ENCODE peak calls at places on chromosomes 6 and 20, in four cellular contexts. J is HepG2, V is A549, I is GM12878. P is an unnamed sample.

GRCh38 chr20:36206068-36206467 is 30.2 kb upstream of the AAR2 start:
- DNase-seq in J (no peak), I (no peak), V (no peak), P (no peak)

GRCh38 chr6:33822575-33823395 is 19.0 kb upstream of the MLN start:
- DNase-seq in J (peak; percentile 56), I (no peak), V (peak; percentile 72), P (peak; percentile 81)

GRCh38 chr20:49690899-49691620 is 22.6 kb downstream of the B4GALT5 start:
- DNase-seq in I (no peak), J (peak; percentile 96), V (no peak), P (no peak)

GRCh38 chr6:4913705-4914411 is 90.0 kb downstream of the RPP40 start:
- DNase-seq in V (no peak), J (no peak), I (no peak), P (no peak)

GRCh38 chr6:5994234-5994998 is 12.3 kb downstream of the NRN1 start:
- DNase-seq in V (no peak), J (no peak), I (no peak), P (no peak)

GRCh38 chr6:114277220-114277619 is 65.6 kb downstream of the HS3ST5 start:
- DNase-seq in I (no peak), V (no peak), J (no peak), P (no peak)

GRCh38 chr20:46648903-46649649 is 2.2 kb downstream of the SLC13A3 start:
- DNase-seq in V (no peak), J (peak; percentile 68), I (no peak), P (no peak)

GRCh38 chr6:151160869-151161268 is 78.9 kb upstream of the AKAP12 start:
- DNase-seq in V (no peak), J (peak; percentile 57), I (no peak), P (no peak)

GRCh38 chr6:119637768-119638167 is 288.2 kb upstream of the MAN1A1 start:
- DNase-seq in V (no peak), J (no peak), I (no peak), P (no peak)

GRCh38 chr6:24329451-24329850 is 28.4 kb downstream of the DCDC2 start:
- DNase-seq in I (no peak), J (peak; percentile 20), V (no peak), P (no peak)
- TF ChIP-seq PBX3 in I (no peak), J (no peak), V (no peak), P (no peak)

GRCh38 chr20:34949120-34949519 is 6.5 kb downstream of the GSS start:
- DNase-seq in V (no peak), J (no peak), I (no peak), P (no peak)

GRCh38 chr20:34948030-34948429 is 7.6 kb downstream of the GSS start:
- DNase-seq in V (no peak), I (no peak), J (no peak), P (no peak)

GRCh38 chr20:34946661-34947060 is 8.9 kb downstream of the GSS start:
- DNase-seq in I (no peak), J (peak; percentile 58), V (no peak), P (no peak)

GRCh38 chr20:34945315-34946077 is 10.1 kb downstream of the GSS start:
- DNase-seq in V (no peak), J (no peak), I (no peak), P (no peak)

DNA sequence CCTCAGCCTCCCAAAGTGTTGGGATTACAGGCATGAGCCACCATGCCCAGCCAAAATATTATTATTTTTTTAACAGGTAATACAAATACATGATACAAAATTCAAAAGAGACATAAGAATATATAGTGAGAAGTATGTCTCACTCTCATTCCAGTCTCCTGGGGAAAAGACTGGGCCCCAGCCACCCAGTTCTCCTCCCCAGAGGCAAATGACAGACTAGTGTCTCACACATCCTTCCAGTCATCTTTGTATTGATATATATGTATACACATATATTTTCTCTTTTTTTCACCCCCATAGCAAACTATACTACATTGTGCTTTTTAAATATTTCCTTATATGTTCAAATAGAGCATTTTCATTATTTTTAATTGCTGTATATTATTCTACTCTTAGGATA is 8.3 kb downstream of the GSS start:
- DNase-seq in V (no peak), I (no peak), J (no peak), P (no peak)
- TF ChIP-seq PBX3 in V (no peak), I (no peak), J (no peak), P (no peak)

DNA sequence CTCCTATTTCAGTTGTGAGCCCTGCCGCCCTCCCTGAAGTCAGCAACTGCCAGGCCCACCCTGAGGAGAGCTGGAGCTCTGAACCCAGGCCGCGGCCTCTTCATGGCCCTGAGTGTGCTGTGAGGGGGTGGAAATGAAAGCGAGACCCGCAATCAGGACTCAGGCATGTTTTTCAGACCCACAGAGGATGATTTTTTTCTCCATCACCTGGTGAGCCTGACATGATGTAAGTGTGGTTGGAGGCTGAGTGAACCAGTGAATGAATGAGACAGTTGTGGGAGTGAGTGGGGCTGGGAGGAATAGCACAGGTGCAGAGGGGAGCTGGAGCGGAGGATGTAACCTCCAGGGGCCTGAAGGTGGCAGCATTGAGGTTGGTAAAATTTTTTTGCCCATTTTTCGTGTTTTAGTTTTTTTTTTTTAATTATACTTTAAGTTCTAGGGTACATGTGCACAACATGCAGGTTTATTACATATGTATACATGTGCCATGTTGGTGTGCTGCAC is 18.3 kb downstream of the RAET1L start:
- DNase-seq in I (no peak), J (no peak), V (no peak), P (peak; percentile 61)
- TF ChIP-seq PBX3 in I (no peak), J (no peak), V (no peak), P (no peak)

DNA sequence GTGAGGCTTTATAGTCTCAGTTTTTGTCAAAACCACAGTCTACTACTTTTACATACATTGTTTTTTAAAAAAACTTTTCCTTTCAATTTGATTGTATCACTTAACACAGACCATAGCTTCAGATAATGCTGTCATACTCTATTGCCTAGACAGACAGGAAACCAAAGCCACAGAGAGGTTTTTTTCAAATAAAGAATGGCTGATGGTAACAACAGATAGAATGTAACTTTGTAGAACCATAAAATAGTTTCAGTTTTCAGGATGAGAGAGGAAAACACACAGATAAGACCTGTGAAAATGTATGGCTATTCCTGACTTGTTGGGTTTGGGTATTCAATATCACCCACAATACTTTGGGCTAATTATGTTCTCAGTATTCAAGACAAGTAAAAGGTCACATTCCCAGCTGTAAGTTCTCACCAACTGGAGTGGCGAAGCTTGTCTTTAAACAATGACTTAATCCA is 94.0 kb downstream of the ADGRG6 start:
- DNase-seq in V (no peak), J (no peak), I (peak; percentile 27), P (no peak)
- TF ChIP-seq PBX3 in V (no peak), J (no peak), I (no peak), P (peak; percentile 88)

GRCh38 chr6:16285467-16286150 is 47.2 kb downstream of the GMPR start:
- DNase-seq in J (no peak), V (no peak), I (no peak), P (no peak)
- TF ChIP-seq PBX3 in J (no peak), V (no peak), I (no peak), P (no peak)

GRCh38 chr20:23446505-23446904 is 6.2 kb downstream of the CST11 start:
- DNase-seq in J (peak; percentile 82), V (peak; percentile 35), I (peak; percentile 11), P (peak; percentile 46)
- TF ChIP-seq PBX3 in J (no peak), V (no peak), I (no peak), P (no peak)

DNA sequence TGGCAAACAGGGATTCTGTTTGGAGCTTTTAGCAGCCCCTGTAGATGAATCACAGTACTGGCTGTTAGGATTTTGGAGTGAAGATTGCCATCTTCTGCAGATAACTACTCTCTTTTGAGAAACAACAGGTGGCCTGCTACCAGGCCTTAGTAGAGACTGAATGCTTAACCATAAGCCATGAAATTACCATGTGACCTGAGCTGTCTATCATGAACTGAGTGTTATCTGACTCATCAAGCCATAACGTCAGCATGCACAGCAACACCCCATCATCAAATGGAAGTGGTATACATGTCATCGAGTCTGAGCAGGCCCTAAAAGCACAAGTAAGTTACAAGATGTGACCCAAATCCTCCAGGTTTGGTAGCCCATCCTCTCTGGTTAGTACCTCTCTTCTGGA is 132.6 kb downstream of the GPR63 start:
- DNase-seq in V (no peak), I (no peak), J (no peak), P (no peak)
- TF ChIP-seq PBX3 in V (no peak), I (no peak), J (no peak), P (no peak)

P was measured in SK-N-SH.